ENCODE peak calls at places on chromosomes 13 and 19, in eight cellular contexts. O is DND-41, Q is tibial nerve, L is neural progenitor cell, G is MM.1S, W is cardiac muscle cell, M is astrocyte, H is stomach. C is an unnamed sample. For H3K4me1, the result is how much of the 10 kb centered on the place peaks cover.

GRCh38 chr13:65582160-65582559 is 1648.0 kb downstream of the PCDH9 start:
- DNase-seq in W (no peak), H (no peak), O (no peak), M (no peak), Q (no peak), L (no peak), G (no peak), C (no peak)

GRCh38 chr19:17847538-17848366 is at the start of gene JAK3:
- DNase-seq in W (peak), H (peak), M (no peak), G (peak), O (peak), L (peak), Q (no peak), C (peak)

GRCh38 chr19:1019980-1020867 is 699 bp downstream of the TMEM259 start:
- DNase-seq in M (no peak), L (peak), W (no peak), G (peak), O (peak), H (no peak), Q (no peak), C (no peak)

GRCh38 chr13:113211774-113212173 is 2.4 kb downstream of the CUL4A start:
- DNase-seq in H (no peak), Q (no peak), L (peak), O (peak), M (no peak), W (no peak), G (no peak), C (peak)

GRCh38 chr13:42420304-42420703 is 148.4 kb downstream of the AKAP11 start:
- DNase-seq in M (no peak), G (no peak), Q (no peak), L (no peak), W (no peak), H (no peak), O (no peak), C (no peak)

GRCh38 chr13:108428691-108429090 is 159.2 kb downstream of the TNFSF13B start:
- DNase-seq in H (no peak), Q (no peak), M (no peak), G (no peak), W (no peak), L (no peak), O (no peak), C (no peak)

GRCh38 chr13:101552797-101553196 is 100.3 kb downstream of the ITGBL1 start:
- DNase-seq in W (peak), G (no peak), H (no peak), Q (no peak), O (no peak), L (no peak), M (peak), C (no peak)

GRCh38 chr13:46039421-46040036 is 13.0 kb downstream of the ZC3H13 start:
- DNase-seq in Q (no peak), L (no peak), H (no peak), G (no peak), O (no peak), W (no peak), M (no peak), C (no peak)

GRCh38 chr19:17235618-17236413 is 9.8 kb downstream of the OCEL1 start:
- DNase-seq in Q (no peak), M (peak), W (peak), O (peak), H (peak), G (peak), L (peak), C (no peak)

GRCh38 chr13:25872871-25873607 is 178.8 kb downstream of the SHISA2 start:
- DNase-seq in H (no peak), L (no peak), O (no peak), Q (no peak), M (peak), W (peak), G (no peak), C (no peak)

GRCh38 chr13:109610517-109610916 is 175.9 kb downstream of the IRS2 start:
- DNase-seq in L (peak), M (no peak), O (peak), W (peak), H (peak), G (no peak), Q (peak), C (no peak)

GRCh38 chr13:85266771-85267170 is 532.4 kb downstream of the SLITRK6 start:
- DNase-seq in H (no peak), M (no peak), Q (no peak), O (no peak), W (no peak), G (no peak), L (peak), C (no peak)

GRCh38 chr19:13585512-13585911 is 79.2 kb upstream of the CACNA1A start:
- DNase-seq in H (no peak), L (no peak), W (no peak), O (no peak), G (no peak), Q (no peak), M (no peak), C (no peak)

GRCh38 chr13:46367622-46368327 is 19.3 kb downstream of the RUBCNL start:
- DNase-seq in Q (no peak), L (no peak), H (no peak), W (peak), O (no peak), M (peak), G (no peak), C (no peak)

GRCh38 chr13:59793107-59793506 is 370.6 kb downstream of the DIAPH3 start:
- DNase-seq in G (no peak), L (no peak), W (no peak), H (no peak), Q (no peak), O (no peak), M (no peak), C (no peak)

GRCh38 chr13:89401209-89401810 is 1730.1 kb downstream of the SLITRK5 start:
- DNase-seq in O (no peak), M (peak), W (peak), H (no peak), G (no peak), L (no peak), Q (no peak), C (no peak)

GRCh38 chr13:111022886-111023285 is 92.2 kb upstream of the ARHGEF7 start:
- DNase-seq in W (no peak), O (no peak), Q (no peak), L (no peak), M (no peak), H (no peak), G (no peak), C (no peak)

DNA sequence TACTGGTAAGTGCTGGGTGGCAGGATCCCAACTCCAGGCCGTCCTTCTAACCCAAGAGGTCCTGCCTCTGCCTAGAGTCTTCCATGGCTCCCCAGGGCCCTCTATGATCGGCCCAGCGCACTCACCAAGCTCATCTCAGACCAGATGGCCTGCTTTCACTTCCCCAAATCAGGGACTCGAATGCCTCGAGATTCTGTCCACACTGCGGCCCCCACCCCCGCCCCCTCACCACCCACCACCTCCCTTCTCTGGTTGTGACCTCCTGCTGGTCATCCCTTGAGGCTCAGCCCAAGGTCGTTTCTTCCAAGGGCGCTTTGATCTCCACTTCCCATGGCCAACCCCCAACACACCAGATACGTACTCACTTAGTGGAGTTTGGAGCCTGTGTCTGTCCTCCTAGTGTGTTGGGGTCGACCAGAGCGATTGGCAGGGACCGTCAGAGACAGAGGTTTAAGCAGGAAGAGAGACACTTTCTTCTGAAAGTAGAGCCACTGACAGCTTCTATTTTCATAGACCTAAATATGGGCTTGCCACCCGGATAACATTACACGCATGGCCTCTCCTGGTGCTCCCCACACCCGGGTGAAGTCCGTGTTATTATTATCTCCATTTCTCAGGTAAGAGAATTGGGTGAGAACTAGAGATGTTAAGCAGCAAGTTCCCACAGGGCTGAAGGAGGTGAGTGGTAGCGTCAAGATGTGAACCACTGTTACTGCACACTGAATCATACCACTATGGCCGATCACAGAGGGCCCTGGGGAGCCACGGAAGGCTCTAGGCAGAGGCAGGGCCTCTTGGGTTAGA is at the start of gene FCER2:
- DNase-seq in Q (no peak), M (no peak), L (no peak), H (no peak), W (no peak), O (no peak), G (no peak), C (no peak)
- TF ChIP-seq CTCF in Q (no peak), M (no peak), L (no peak), H (no peak), W (no peak), O (no peak), G (no peak), C (no peak)

GRCh38 chr13:74229242-74229641 is 95.0 kb upstream of the KLF12 start:
- DNase-seq in G (no peak), L (no peak), W (no peak), H (no peak), O (no peak), M (no peak), Q (no peak), C (no peak)
- H3K27ac ChIP-seq in G (no peak), L (no peak), W (no peak), H (no peak), O (no peak), M (no peak), Q (no peak), C (no peak)

GRCh38 chr19:2329528-2329927 is 1.0 kb downstream of the SPPL2B start:
- DNase-seq in M (no peak), G (no peak), W (no peak), L (peak), O (no peak), H (no peak), Q (no peak), C (no peak)
- H3K4me1 ChIP-seq in M (under half), G (under half), W (under half), L (under half), O (half or more), H (half or more), Q (under half), C (under half)

DNA sequence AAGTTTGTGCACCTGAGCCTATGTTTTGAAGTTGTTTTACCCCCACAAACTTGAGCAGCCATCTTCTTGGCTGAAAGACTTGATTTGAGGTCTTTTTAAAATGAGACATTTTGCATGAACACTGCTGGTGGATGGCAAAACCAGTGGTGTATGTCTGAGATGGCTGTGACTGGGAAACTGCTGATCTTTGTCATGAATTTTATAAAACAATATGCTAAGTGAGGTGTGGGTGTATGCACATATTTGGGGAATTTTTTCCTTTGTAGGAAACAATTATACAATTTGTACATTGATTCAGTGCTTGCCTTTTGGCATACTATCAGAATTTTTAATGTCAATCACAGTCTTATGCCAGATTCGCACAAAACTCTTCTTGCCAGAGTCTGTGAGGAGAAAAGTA is 52.5 kb downstream of the ZAR1L start:
- DNase-seq in W (no peak), H (no peak), G (no peak), Q (no peak), O (no peak), L (no peak), M (no peak), C (no peak)
- TF ChIP-seq CTCF in W (no peak), H (no peak), G (no peak), Q (no peak), O (no peak), L (no peak), M (no peak), C (no peak)

DNA sequence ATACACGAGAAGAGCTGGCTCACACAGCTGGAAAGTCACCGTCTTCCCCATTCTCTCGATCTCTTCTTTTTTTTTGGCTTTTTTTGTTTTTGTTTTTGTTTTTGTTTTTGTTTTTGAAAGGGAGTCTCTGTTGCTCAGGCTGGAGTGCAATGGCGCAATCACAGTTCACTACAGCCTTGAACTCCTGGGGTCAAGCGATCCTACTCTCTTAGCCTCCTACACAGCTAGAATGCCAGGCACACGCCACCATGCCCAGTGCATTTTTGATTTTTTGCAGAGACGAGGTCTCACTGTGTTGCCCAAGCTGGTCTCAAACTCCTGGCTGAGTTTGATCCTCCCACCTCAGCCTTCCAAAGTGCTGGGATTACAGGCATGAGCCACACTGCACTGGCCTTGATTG is 4.0 kb downstream of the FXYD3 start:
- DNase-seq in L (no peak), H (no peak), Q (no peak), W (no peak), O (no peak), G (no peak), M (no peak), C (no peak)
- H3K27ac ChIP-seq in L (no peak), H (peak), Q (peak), W (no peak), O (no peak), G (no peak), M (no peak), C (no peak)

GRCh38 chr19:54388001-54388802 is 23.5 kb upstream of the LAIR1 start:
- DNase-seq in W (no peak), O (peak), L (no peak), Q (no peak), H (no peak), M (no peak), G (peak), C (no peak)
- H3K4me1 ChIP-seq in W (under half), O (half or more), L (under half), Q (under half), H (under half), M (under half), G (under half), C (under half)

DNA sequence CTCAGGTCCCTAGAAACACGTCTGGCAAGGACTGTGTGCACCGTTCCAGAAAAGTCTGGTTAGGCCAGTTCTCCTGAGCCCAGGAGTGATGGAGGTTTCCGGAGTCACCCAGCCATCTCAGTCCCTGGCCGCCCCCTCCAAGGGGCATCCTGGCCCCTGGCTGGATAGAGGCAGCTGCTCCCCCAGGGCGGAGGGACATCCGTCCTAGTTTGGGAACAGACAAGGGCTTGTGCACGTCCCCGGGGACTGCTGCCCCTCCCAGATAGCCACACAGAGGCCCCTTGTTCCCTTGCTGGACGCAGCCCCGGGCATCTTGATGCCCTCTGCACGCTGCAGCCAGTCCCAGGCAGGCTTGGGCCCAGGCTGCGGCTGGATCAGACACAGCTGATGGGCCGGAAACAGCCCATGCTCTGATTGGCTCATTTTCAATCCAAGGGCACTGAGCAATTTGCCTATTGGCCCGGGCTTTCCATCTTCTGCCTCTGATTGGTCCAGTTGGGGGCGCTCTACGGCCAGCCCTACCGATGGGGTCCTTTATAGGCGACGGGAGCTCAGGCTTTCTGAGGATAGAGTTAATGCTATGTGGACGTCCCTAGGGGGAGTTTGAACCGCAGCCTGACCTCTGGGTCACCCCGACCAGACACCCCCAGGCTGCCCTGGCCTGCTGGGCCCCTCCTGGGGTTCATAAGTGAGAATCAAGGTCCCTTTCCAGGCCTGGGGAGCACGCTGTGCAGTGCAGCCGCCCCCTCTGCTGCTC is 3.7 kb downstream of the S1PR2 start:
- DNase-seq in M (no peak), L (no peak), G (no peak), H (no peak), Q (peak), O (no peak), W (peak), C (no peak)
- TF ChIP-seq CTCF in M (no peak), L (peak), G (no peak), H (no peak), Q (no peak), O (no peak), W (no peak), C (no peak)